ENCODE peak calls at places on chromosomes 7 and 10, in nine cellular contexts. G is CD8-positive, alpha-beta T cell; Y is naive thymus-derived CD4-positive, alpha-beta T cell; C is A673; P is A549; J is adrenal gland; R is neuronal stem cell; N is tibial artery; A is OCI-LY7. Q is an unnamed sample.

GRCh38 chr10:96692427-96692826 is 27.9 kb downstream of the PIK3AP1 start:
- DNase-seq in A (no peak), G (no peak), R (no peak), P (no peak), N (no peak), J (no peak), C (no peak), Y (no peak), Q (no peak)

GRCh38 chr7:150685219-150686029 is at the start of gene GIMAP2:
- DNase-seq in A (peak; percentile 18), R (no peak), Y (peak; percentile 63), P (no peak), N (no peak), J (no peak), G (no peak), C (peak; percentile 54), Q (no peak)

GRCh38 chr10:71001470-71001869 is 113.1 kb upstream of the PCBD1 start:
- DNase-seq in N (no peak), Y (no peak), J (no peak), G (no peak), A (no peak), C (no peak), R (no peak), P (peak; percentile 18), Q (no peak)

GRCh38 chr10:20746856-20747255 is 150.3 kb downstream of the NEBL start:
- DNase-seq in P (no peak), G (no peak), J (no peak), R (no peak), N (no peak), A (no peak), Y (no peak), C (peak; percentile 60), Q (no peak)

GRCh38 chr10:62052276-62052675 is 150.8 kb downstream of the ARID5B start:
- DNase-seq in C (no peak), R (no peak), J (no peak), Y (no peak), A (no peak), G (no peak), P (no peak), N (no peak), Q (no peak)

GRCh38 chr7:129160161-129160911 is 15.8 kb downstream of the TSPAN33 start:
- DNase-seq in R (no peak), Y (no peak), P (no peak), J (no peak), G (no peak), N (no peak), A (peak; percentile 68), C (no peak), Q (no peak)

GRCh38 chr10:55144001-55144400 is 343.0 kb upstream of the PCDH15 start:
- DNase-seq in Y (no peak), A (no peak), R (no peak), J (no peak), P (no peak), N (no peak), C (no peak), G (no peak), Q (no peak)

GRCh38 chr7:69598487-69599148 is 343 bp downstream of the AUTS2 start:
- DNase-seq in G (no peak), N (no peak), P (peak; percentile 33), A (peak; percentile 65), Y (no peak), J (no peak), C (no peak), R (peak; percentile 49), Q (no peak)

GRCh38 chr10:6607778-6608177 is 27.7 kb upstream of the PRKCQ start:
- DNase-seq in R (no peak), J (peak; percentile 19), N (peak; percentile 24), G (no peak), Y (no peak), A (no peak), C (no peak), P (no peak), Q (no peak)

GRCh38 chr7:26180792-26181198 is 19.8 kb downstream of the HNRNPA2B1 start:
- DNase-seq in P (no peak), A (no peak), Y (no peak), C (no peak), J (no peak), R (no peak), G (no peak), N (no peak), Q (no peak)

GRCh38 chr7:120985130-120985758 is 3.3 kb upstream of the CPED1 start:
- DNase-seq in Y (no peak), A (no peak), P (no peak), N (no peak), R (no peak), C (no peak), J (no peak), G (no peak), Q (no peak)

GRCh38 chr7:158054081-158054480 is 533.5 kb downstream of the PTPRN2 start:
- DNase-seq in C (no peak), P (no peak), A (no peak), J (no peak), G (no peak), Y (no peak), R (no peak), N (no peak), Q (no peak)

GRCh38 chr10:4541292-4541691 is 284.7 kb upstream of the AKR1E2 start:
- DNase-seq in G (no peak), N (peak; percentile 64), J (peak; percentile 15), R (no peak), P (no peak), C (no peak), Y (no peak), A (no peak), Q (no peak)

GRCh38 chr7:42763137-42763551 is 148.7 kb downstream of the C7orf25 start:
- DNase-seq in Y (no peak), P (no peak), G (no peak), N (no peak), J (no peak), A (no peak), C (no peak), R (no peak), Q (no peak)

GRCh38 chr7:110944966-110945644 is 145.8 kb upstream of the LRRN3 start:
- DNase-seq in J (no peak), G (no peak), N (no peak), C (peak; percentile 53), R (no peak), Y (no peak), A (no peak), P (no peak), Q (no peak)

GRCh38 chr10:68973975-68974374 is 14.6 kb upstream of the KIFBP start:
- DNase-seq in P (no peak), C (no peak), G (no peak), N (no peak), R (no peak), Y (no peak), A (no peak), J (no peak), Q (no peak)
- H3K9me3 ChIP-seq in P (no peaks in the 10 kb centered on the region), C (no peaks in the 10 kb centered on the region), G (no peaks in the 10 kb centered on the region), N (no peaks in the 10 kb centered on the region), R (no peaks in the 10 kb centered on the region), Y (no peaks in the 10 kb centered on the region), A (no peaks in the 10 kb centered on the region), J (no peaks in the 10 kb centered on the region), Q (no peaks in the 10 kb centered on the region)

DNA sequence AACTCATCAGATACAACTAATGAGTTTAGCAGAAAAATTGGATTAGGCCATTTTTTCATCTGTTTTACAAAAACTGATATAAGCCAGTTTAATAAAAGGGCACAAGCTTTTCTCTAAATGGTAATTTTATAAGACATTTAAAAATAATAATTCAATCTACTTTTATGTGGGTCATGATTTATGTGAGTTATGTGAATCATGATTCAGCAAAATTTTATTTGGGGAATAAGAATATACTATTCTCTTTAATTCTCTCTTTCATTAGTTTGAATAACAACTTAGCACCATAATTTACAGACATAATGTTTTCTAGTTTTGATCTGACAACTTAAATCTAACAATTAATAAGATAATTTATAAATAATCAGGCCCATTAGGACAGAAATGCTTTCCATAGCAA is 63.8 kb upstream of the TEX47 start:
- DNase-seq in C (no peak), N (no peak), Y (no peak), G (no peak), P (no peak), J (no peak), A (no peak), R (no peak), Q (no peak)
- H3K4me1 ChIP-seq in C (no peaks in the 10 kb centered on the region), N (no peaks in the 10 kb centered on the region), Y (no peaks in the 10 kb centered on the region), G (no peaks in the 10 kb centered on the region), P (no peaks in the 10 kb centered on the region), J (no peaks in the 10 kb centered on the region), A (no peaks in the 10 kb centered on the region), R (no peaks in the 10 kb centered on the region), Q (no peaks in the 10 kb centered on the region)

DNA sequence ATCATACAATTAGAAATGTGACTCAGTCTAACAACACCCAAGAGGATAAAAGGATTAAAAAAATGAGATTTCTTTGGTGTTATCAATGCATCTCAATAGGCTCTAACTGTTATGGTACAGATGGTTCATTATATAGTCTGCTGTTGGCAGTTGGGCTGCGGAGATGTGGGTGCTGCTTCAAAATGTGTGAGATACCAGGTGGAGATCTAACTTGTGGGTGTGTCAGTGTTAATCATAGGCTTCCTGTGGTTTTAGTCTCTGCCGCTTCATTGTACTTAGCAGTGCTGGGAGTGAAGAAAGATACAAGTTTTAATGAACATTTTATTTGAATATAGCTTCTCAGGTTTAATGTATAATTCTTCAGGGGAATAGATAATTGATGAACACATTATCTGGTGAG is 231.3 kb downstream of the EXOC4 start:
- DNase-seq in G (peak; percentile 60), C (peak; percentile 88), N (no peak), Y (peak; percentile 46), P (no peak), J (no peak), R (no peak), A (peak; percentile 4), Q (no peak)
- H3K4me3 ChIP-seq in G (no peak overlapping the region), C (no peak overlapping the region), N (no peak overlapping the region), Y (peak overlapping the region; percentile 12), P (no peak overlapping the region), J (no peak overlapping the region), R (no peak overlapping the region), A (no peak overlapping the region), Q (no peak overlapping the region)

DNA sequence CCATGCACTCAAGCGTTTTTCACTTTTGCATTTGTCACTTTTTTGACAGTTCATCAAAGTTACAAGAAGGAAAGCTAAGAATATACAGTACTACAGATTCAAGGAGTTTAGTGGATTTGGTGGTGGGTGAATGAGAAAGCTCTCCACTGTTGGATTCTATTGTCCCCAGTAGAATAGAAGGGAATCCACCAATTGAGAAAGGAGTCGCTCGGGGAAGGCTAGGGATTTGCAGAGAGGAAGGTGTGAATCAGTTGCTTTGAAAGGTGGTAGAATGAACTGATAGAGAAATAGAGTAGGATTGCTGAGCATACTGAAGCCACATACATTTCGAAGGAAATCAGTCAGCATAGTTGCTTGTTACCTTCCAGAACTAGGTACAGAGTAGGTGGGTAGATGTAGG is 33.7 kb upstream of the GLCCI1 start:
- DNase-seq in G (no peak), R (no peak), Y (no peak), A (no peak), C (no peak), P (no peak), J (no peak), N (no peak), Q (no peak)
- H3K9me3 ChIP-seq in G (no peaks in the 10 kb centered on the region), R (no peaks in the 10 kb centered on the region), Y (no peaks in the 10 kb centered on the region), A (peaks cover 4% of the 10 kb centered on the region), C (no peaks in the 10 kb centered on the region), P (no peaks in the 10 kb centered on the region), J (no peaks in the 10 kb centered on the region), N (no peaks in the 10 kb centered on the region), Q (no peaks in the 10 kb centered on the region)